ENCODE peak calls at places on chromosomes 13 and 19, in six cellular contexts. One of them, this sample, is unnamed.

GRCh38 chr13:94515352-94515751 is 35.9 kb upstream of the DCT start:
- DNase-seq in bronchial epithelial cell: no peak
- DNase-seq in breast epithelium: no peak
- DNase-seq in choroid plexus epithelial cell: no peak
- DNase-seq in fibroblast of villous mesenchyme: no peak
- DNase-seq in GM13977: no peak
- DNase-seq in this sample: no peak

GRCh38 chr13:51978836-51979556 is 32.3 kb downstream of the ATP7B start:
- DNase-seq in fibroblast of villous mesenchyme: no peak
- DNase-seq in breast epithelium: no peak
- DNase-seq in bronchial epithelial cell: no peak
- DNase-seq in GM13977: no peak
- DNase-seq in choroid plexus epithelial cell: peak
- DNase-seq in this sample: no peak

GRCh38 chr13:96749825-96750224 is 244.5 kb downstream of the OXGR1 start:
- DNase-seq in GM13977: no peak
- DNase-seq in choroid plexus epithelial cell: no peak
- DNase-seq in fibroblast of villous mesenchyme: no peak
- DNase-seq in breast epithelium: no peak
- DNase-seq in bronchial epithelial cell: no peak
- DNase-seq in this sample: no peak

GRCh38 chr13:85313761-85314503 is 485.3 kb downstream of the SLITRK6 start:
- DNase-seq in fibroblast of villous mesenchyme: peak
- DNase-seq in bronchial epithelial cell: peak
- DNase-seq in GM13977: no peak
- DNase-seq in choroid plexus epithelial cell: peak
- DNase-seq in breast epithelium: no peak
- DNase-seq in this sample: no peak

GRCh38 chr19:36115453-36116343 is at the start of gene TBCB:
- DNase-seq in choroid plexus epithelial cell: peak
- DNase-seq in GM13977: peak
- DNase-seq in bronchial epithelial cell: no peak
- DNase-seq in fibroblast of villous mesenchyme: peak
- DNase-seq in breast epithelium: peak
- DNase-seq in this sample: no peak

GRCh38 chr19:1663854-1664253 is 11.4 kb upstream of the TCF3 start:
- DNase-seq in bronchial epithelial cell: no peak
- DNase-seq in breast epithelium: no peak
- DNase-seq in GM13977: peak
- DNase-seq in fibroblast of villous mesenchyme: no peak
- DNase-seq in choroid plexus epithelial cell: no peak
- DNase-seq in this sample: no peak

GRCh38 chr13:99119686-99120085 is 81.0 kb upstream of the UBAC2 start:
- DNase-seq in bronchial epithelial cell: peak
- DNase-seq in breast epithelium: no peak
- DNase-seq in fibroblast of villous mesenchyme: no peak
- DNase-seq in choroid plexus epithelial cell: no peak
- DNase-seq in GM13977: no peak
- DNase-seq in this sample: no peak

GRCh38 chr19:50479761-50480251 is 3.2 kb upstream of the GARIN5A start:
- DNase-seq in breast epithelium: no peak
- DNase-seq in fibroblast of villous mesenchyme: no peak
- DNase-seq in GM13977: no peak
- DNase-seq in choroid plexus epithelial cell: no peak
- DNase-seq in bronchial epithelial cell: no peak
- DNase-seq in this sample: no peak

GRCh38 chr19:52638601-52639000 is 446 bp upstream of the ZNF83 start:
- DNase-seq in breast epithelium: no peak
- DNase-seq in choroid plexus epithelial cell: no peak
- DNase-seq in fibroblast of villous mesenchyme: peak
- DNase-seq in GM13977: no peak
- DNase-seq in bronchial epithelial cell: no peak
- DNase-seq in this sample: peak

GRCh38 chr19:49820125-49820524 is 2.0 kb downstream of the MED25 start:
- DNase-seq in GM13977: no peak
- DNase-seq in bronchial epithelial cell: no peak
- DNase-seq in breast epithelium: no peak
- DNase-seq in fibroblast of villous mesenchyme: peak
- DNase-seq in choroid plexus epithelial cell: no peak
- DNase-seq in this sample: no peak

GRCh38 chr13:114077938-114078335 is 54.5 kb downstream of the RASA3 start:
- DNase-seq in bronchial epithelial cell: no peak
- DNase-seq in fibroblast of villous mesenchyme: peak
- DNase-seq in breast epithelium: no peak
- DNase-seq in choroid plexus epithelial cell: peak
- DNase-seq in GM13977: no peak
- DNase-seq in this sample: no peak

GRCh38 chr19:12939292-12939606 is 840 bp downstream of the CALR start:
- DNase-seq in choroid plexus epithelial cell: peak
- DNase-seq in breast epithelium: no peak
- DNase-seq in fibroblast of villous mesenchyme: peak
- DNase-seq in GM13977: peak
- DNase-seq in bronchial epithelial cell: no peak
- DNase-seq in this sample: no peak

GRCh38 chr13:21218351-21219043 is 42.0 kb downstream of the MRPL57 start:
- DNase-seq in GM13977: peak
- DNase-seq in fibroblast of villous mesenchyme: peak
- DNase-seq in bronchial epithelial cell: no peak
- DNase-seq in choroid plexus epithelial cell: no peak
- DNase-seq in breast epithelium: no peak
- DNase-seq in this sample: no peak

GRCh38 chr13:100734194-100734720 is 59.7 kb upstream of the TMTC4 start:
- DNase-seq in GM13977: no peak
- DNase-seq in fibroblast of villous mesenchyme: peak
- DNase-seq in breast epithelium: no peak
- DNase-seq in bronchial epithelial cell: no peak
- DNase-seq in choroid plexus epithelial cell: no peak
- DNase-seq in this sample: no peak

GRCh38 chr19:4089400-4089908 is 22.8 kb upstream of the ZBTB7A start:
- DNase-seq in bronchial epithelial cell: no peak
- DNase-seq in breast epithelium: no peak
- DNase-seq in GM13977: peak
- DNase-seq in fibroblast of villous mesenchyme: no peak
- DNase-seq in choroid plexus epithelial cell: no peak
- DNase-seq in this sample: peak

GRCh38 chr19:7856277-7856581 is 18.0 kb downstream of the PRR36 start:
- DNase-seq in choroid plexus epithelial cell: no peak
- DNase-seq in bronchial epithelial cell: no peak
- DNase-seq in fibroblast of villous mesenchyme: no peak
- DNase-seq in GM13977: no peak
- DNase-seq in breast epithelium: no peak
- DNase-seq in this sample: no peak

GRCh38 chr13:111957913-111958450 is 109.0 kb upstream of the SOX1 start:
- DNase-seq in GM13977: no peak
- DNase-seq in choroid plexus epithelial cell: no peak
- DNase-seq in bronchial epithelial cell: no peak
- DNase-seq in fibroblast of villous mesenchyme: no peak
- DNase-seq in breast epithelium: no peak
- DNase-seq in this sample: no peak

GRCh38 chr13:67099494-67099893 is 130.6 kb downstream of the PCDH9 start:
- DNase-seq in breast epithelium: no peak
- DNase-seq in bronchial epithelial cell: no peak
- DNase-seq in choroid plexus epithelial cell: no peak
- DNase-seq in GM13977: no peak
- DNase-seq in fibroblast of villous mesenchyme: no peak
- DNase-seq in this sample: no peak

GRCh38 chr13:42803563-42804212 is 22.3 kb downstream of the FAM216B start:
- DNase-seq in choroid plexus epithelial cell: peak
- DNase-seq in GM13977: no peak
- DNase-seq in bronchial epithelial cell: peak
- DNase-seq in fibroblast of villous mesenchyme: peak
- DNase-seq in breast epithelium: no peak
- DNase-seq in this sample: no peak

GRCh38 chr19:51688665-51689571 is 4.2 kb upstream of the SPACA6 start:
- DNase-seq in bronchial epithelial cell: peak
- DNase-seq in choroid plexus epithelial cell: peak
- DNase-seq in breast epithelium: peak
- DNase-seq in fibroblast of villous mesenchyme: peak
- DNase-seq in GM13977: peak
- DNase-seq in this sample: no peak

GRCh38 chr13:60623131-60623530 is 226.1 kb downstream of the TDRD3 start:
- DNase-seq in breast epithelium: no peak
- DNase-seq in bronchial epithelial cell: no peak
- DNase-seq in choroid plexus epithelial cell: no peak
- DNase-seq in GM13977: no peak
- DNase-seq in fibroblast of villous mesenchyme: no peak
- DNase-seq in this sample: no peak

GRCh38 chr19:11405846-11406643 is 13.1 kb downstream of the RGL3 start:
- DNase-seq in bronchial epithelial cell: no peak
- DNase-seq in choroid plexus epithelial cell: no peak
- DNase-seq in GM13977: no peak
- DNase-seq in fibroblast of villous mesenchyme: no peak
- DNase-seq in breast epithelium: no peak
- DNase-seq in this sample: no peak

GRCh38 chr13:110109910-110110309 is 197.0 kb downstream of the COL4A1 start:
- DNase-seq in breast epithelium: no peak
- DNase-seq in bronchial epithelial cell: no peak
- DNase-seq in choroid plexus epithelial cell: peak
- DNase-seq in fibroblast of villous mesenchyme: peak
- DNase-seq in GM13977: no peak
- DNase-seq in this sample: no peak

GRCh38 chr19:37551123-37551993 is 43.2 kb downstream of the ZNF571 start:
- DNase-seq in bronchial epithelial cell: peak
- DNase-seq in choroid plexus epithelial cell: peak
- DNase-seq in GM13977: peak
- DNase-seq in breast epithelium: no peak
- DNase-seq in fibroblast of villous mesenchyme: peak
- DNase-seq in this sample: peak

DNA sequence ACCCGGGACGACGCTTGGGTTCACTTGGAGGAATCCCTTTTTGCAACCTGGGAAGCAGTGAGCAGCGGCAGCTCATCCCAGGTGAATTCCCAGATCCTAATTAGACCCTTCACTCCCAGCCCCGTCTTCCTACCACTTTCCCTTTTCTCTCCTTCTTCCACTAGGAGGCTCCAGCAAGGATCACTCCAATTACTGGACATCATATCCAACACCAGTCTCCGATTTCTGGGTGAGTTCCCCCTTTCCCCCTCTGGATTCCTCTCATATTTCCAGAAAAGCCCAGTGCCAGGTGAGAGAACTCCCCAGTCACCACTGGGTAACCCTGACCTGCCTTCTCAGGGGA is 17.1 kb upstream of the ZSCAN4 start:
- DNase-seq in GM13977: no peak
- DNase-seq in breast epithelium: no peak
- DNase-seq in choroid plexus epithelial cell: no peak
- DNase-seq in bronchial epithelial cell: no peak
- DNase-seq in fibroblast of villous mesenchyme: no peak
- DNase-seq in this sample: no peak
- TF ChIP-seq CTCF in GM13977: no peak
- TF ChIP-seq CTCF in breast epithelium: no peak
- TF ChIP-seq CTCF in choroid plexus epithelial cell: peak
- TF ChIP-seq CTCF in bronchial epithelial cell: peak
- TF ChIP-seq CTCF in fibroblast of villous mesenchyme: peak
- TF ChIP-seq CTCF in this sample: no peak

DNA sequence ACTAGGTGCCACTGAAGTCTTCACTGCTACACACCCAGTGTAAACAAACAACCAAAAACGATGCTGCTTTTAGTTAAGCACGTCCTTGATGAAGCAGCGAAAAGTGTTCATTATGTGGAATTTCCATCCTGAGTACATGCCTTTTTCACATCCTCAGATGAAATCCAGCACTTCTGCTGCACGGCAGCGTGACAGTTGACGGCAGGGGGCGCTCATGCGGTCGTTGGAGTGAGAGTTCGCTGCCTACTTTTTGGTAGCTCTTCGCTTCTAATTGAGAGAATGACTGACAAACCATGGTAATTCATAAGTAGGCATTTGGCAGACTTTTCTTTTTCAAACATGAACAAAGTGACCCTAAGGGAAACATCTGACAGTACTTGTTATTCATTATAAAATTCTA is 1124.9 kb downstream of the EFNB2 start:
- DNase-seq in GM13977: no peak
- DNase-seq in fibroblast of villous mesenchyme: peak
- DNase-seq in bronchial epithelial cell: peak
- DNase-seq in choroid plexus epithelial cell: peak
- DNase-seq in breast epithelium: peak
- DNase-seq in this sample: no peak
- TF ChIP-seq CTCF in GM13977: peak
- TF ChIP-seq CTCF in fibroblast of villous mesenchyme: peak
- TF ChIP-seq CTCF in bronchial epithelial cell: peak
- TF ChIP-seq CTCF in choroid plexus epithelial cell: peak
- TF ChIP-seq CTCF in breast epithelium: peak
- TF ChIP-seq CTCF in this sample: no peak

DNA sequence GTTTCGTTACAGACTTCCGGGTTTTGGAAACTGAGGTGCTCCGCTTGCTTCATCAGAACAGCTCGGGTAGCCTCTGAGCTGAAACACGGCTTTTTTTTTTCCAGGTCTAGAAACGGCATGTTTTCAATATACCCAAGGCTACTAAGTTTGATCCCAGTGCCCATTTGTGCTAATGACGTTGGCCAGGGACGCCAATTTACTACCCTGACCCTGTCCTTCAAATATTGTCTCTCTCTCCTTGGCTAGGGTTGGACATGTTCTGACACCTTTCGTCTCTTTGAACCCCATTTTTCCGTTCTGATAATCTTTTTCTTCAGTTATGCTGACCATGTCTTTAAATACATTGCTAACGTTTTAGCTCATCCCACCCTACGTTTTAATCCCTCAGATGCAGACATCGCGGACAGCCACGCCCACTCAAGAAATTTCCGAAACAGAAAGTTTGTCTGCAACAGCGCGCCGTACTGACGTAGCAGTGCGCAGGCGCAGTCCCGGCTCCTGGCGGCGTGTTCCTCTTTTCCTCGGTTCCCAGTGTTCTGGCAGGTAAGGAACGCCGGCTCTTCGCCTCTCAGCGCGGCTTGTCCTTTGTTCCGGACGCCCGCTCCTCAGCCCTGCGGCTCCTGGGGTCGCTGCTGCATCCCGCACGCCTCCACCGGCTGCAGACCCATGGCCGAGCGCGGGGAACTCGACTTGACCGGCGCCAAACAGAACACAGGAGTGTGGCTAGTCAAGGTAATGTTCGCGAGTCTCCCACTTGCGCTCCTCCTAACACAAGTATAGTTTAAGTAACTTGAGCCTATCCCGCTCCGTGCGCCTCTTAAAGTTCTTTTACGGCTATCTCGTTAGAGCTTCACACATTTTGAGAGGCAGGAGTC is at the start of gene GTF2F2:
- DNase-seq in breast epithelium: peak
- DNase-seq in GM13977: peak
- DNase-seq in choroid plexus epithelial cell: peak
- DNase-seq in bronchial epithelial cell: peak
- DNase-seq in fibroblast of villous mesenchyme: peak
- DNase-seq in this sample: peak
- TF ChIP-seq CTCF in breast epithelium: no peak
- TF ChIP-seq CTCF in GM13977: no peak
- TF ChIP-seq CTCF in choroid plexus epithelial cell: no peak
- TF ChIP-seq CTCF in bronchial epithelial cell: no peak
- TF ChIP-seq CTCF in fibroblast of villous mesenchyme: no peak
- TF ChIP-seq CTCF in this sample: no peak

DNA sequence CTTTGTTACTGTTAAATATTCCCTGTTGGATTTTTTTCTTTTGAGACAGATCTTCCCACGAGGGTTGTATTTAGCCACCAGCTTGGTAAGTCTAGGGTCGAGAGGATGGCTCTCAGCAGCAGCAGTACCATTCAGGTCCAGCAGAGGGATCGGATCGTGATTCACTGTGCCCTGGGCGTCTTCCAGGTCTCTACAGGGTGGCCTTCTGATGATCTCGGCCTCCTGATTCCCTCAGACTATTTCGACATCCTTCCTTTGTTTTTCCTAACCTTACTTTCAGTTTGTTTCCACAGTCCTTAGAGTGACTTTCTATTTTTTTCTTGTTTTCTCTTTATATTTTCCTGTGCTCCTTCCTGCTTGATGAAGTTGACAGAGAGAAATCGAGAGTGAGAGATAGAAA is 1436.9 kb downstream of the UQCRFS1 start:
- DNase-seq in GM13977: no peak
- DNase-seq in bronchial epithelial cell: peak
- DNase-seq in fibroblast of villous mesenchyme: peak
- DNase-seq in choroid plexus epithelial cell: peak
- DNase-seq in breast epithelium: no peak
- DNase-seq in this sample: no peak
- TF ChIP-seq CTCF in GM13977: no peak
- TF ChIP-seq CTCF in bronchial epithelial cell: peak
- TF ChIP-seq CTCF in fibroblast of villous mesenchyme: peak
- TF ChIP-seq CTCF in choroid plexus epithelial cell: peak
- TF ChIP-seq CTCF in breast epithelium: no peak
- TF ChIP-seq CTCF in this sample: no peak